ENCODE peak calls at places on chromosome 19, in nine cellular contexts. One of them, this sample, is unnamed.

GRCh38 chr19:18450934-18451836 is 13.3 kb upstream of the ISYNA1 start:
- DNase-seq in MV-4-11: peak; percentile 69
- DNase-seq in nucleus accumbens: peak; percentile 67
- DNase-seq in NCI-H1436: peak; percentile 87
- DNase-seq in RPMI7951: peak; percentile 57
- DNase-seq in thyroid gland: peak; percentile 88
- DNase-seq in CD4-positive, alpha-beta memory T cell: peak; percentile 82
- DNase-seq in activated naive CD4-positive, alpha-beta T cell: peak; percentile 88
- DNase-seq in progenitor cell of endocrine pancreas: peak; percentile 98
- DNase-seq in this sample: peak; percentile 74

GRCh38 chr19:29524201-29524911 is 1.4 kb upstream of the VSTM2B start:
- DNase-seq in progenitor cell of endocrine pancreas: no peak
- DNase-seq in nucleus accumbens: peak; percentile 68
- DNase-seq in RPMI7951: no peak
- DNase-seq in CD4-positive, alpha-beta memory T cell: no peak
- DNase-seq in MV-4-11: no peak
- DNase-seq in thyroid gland: no peak
- DNase-seq in NCI-H1436: no peak
- DNase-seq in activated naive CD4-positive, alpha-beta T cell: no peak
- DNase-seq in this sample: no peak

GRCh38 chr19:30229524-30230174 is 142.5 kb upstream of the ZNF536 start:
- DNase-seq in progenitor cell of endocrine pancreas: no peak
- DNase-seq in CD4-positive, alpha-beta memory T cell: no peak
- DNase-seq in thyroid gland: no peak
- DNase-seq in NCI-H1436: peak; percentile 21
- DNase-seq in nucleus accumbens: no peak
- DNase-seq in activated naive CD4-positive, alpha-beta T cell: no peak
- DNase-seq in RPMI7951: no peak
- DNase-seq in MV-4-11: no peak
- DNase-seq in this sample: peak; percentile 27

GRCh38 chr19:50371914-50372475 is 4.3 kb upstream of the NR1H2 start:
- DNase-seq in RPMI7951: no peak
- DNase-seq in progenitor cell of endocrine pancreas: no peak
- DNase-seq in CD4-positive, alpha-beta memory T cell: no peak
- DNase-seq in NCI-H1436: no peak
- DNase-seq in MV-4-11: peak; percentile 95
- DNase-seq in thyroid gland: no peak
- DNase-seq in nucleus accumbens: no peak
- DNase-seq in activated naive CD4-positive, alpha-beta T cell: no peak
- DNase-seq in this sample: no peak

GRCh38 chr19:18023596-18024212 is 15.7 kb downstream of the ARRDC2 start:
- DNase-seq in CD4-positive, alpha-beta memory T cell: peak; percentile 87
- DNase-seq in RPMI7951: no peak
- DNase-seq in MV-4-11: peak; percentile 87
- DNase-seq in thyroid gland: peak; percentile 64
- DNase-seq in progenitor cell of endocrine pancreas: no peak
- DNase-seq in activated naive CD4-positive, alpha-beta T cell: peak; percentile 22
- DNase-seq in nucleus accumbens: no peak
- DNase-seq in NCI-H1436: no peak
- DNase-seq in this sample: peak; percentile 55

GRCh38 chr19:52963229-52963760 is 614 bp upstream of the ZNF816 start:
- DNase-seq in activated naive CD4-positive, alpha-beta T cell: no peak
- DNase-seq in CD4-positive, alpha-beta memory T cell: no peak
- DNase-seq in thyroid gland: peak; percentile 14
- DNase-seq in RPMI7951: no peak
- DNase-seq in progenitor cell of endocrine pancreas: no peak
- DNase-seq in nucleus accumbens: no peak
- DNase-seq in MV-4-11: no peak
- DNase-seq in NCI-H1436: no peak
- DNase-seq in this sample: no peak

GRCh38 chr19:45074744-45075143 is 1.5 kb downstream of the ZNF296 start:
- DNase-seq in CD4-positive, alpha-beta memory T cell: no peak
- DNase-seq in NCI-H1436: no peak
- DNase-seq in thyroid gland: no peak
- DNase-seq in progenitor cell of endocrine pancreas: no peak
- DNase-seq in activated naive CD4-positive, alpha-beta T cell: no peak
- DNase-seq in MV-4-11: no peak
- DNase-seq in RPMI7951: no peak
- DNase-seq in nucleus accumbens: no peak
- DNase-seq in this sample: no peak

GRCh38 chr19:28472843-28473242 is 740.1 kb downstream of the UQCRFS1 start:
- DNase-seq in progenitor cell of endocrine pancreas: no peak
- DNase-seq in thyroid gland: no peak
- DNase-seq in activated naive CD4-positive, alpha-beta T cell: no peak
- DNase-seq in RPMI7951: no peak
- DNase-seq in NCI-H1436: no peak
- DNase-seq in CD4-positive, alpha-beta memory T cell: no peak
- DNase-seq in MV-4-11: peak; percentile 90
- DNase-seq in nucleus accumbens: no peak
- DNase-seq in this sample: no peak

GRCh38 chr19:5624154-5624663 is 1.3 kb downstream of the SAFB start:
- DNase-seq in thyroid gland: peak; percentile 57
- DNase-seq in MV-4-11: no peak
- DNase-seq in progenitor cell of endocrine pancreas: no peak
- DNase-seq in RPMI7951: peak; percentile 47
- DNase-seq in CD4-positive, alpha-beta memory T cell: peak; percentile 26
- DNase-seq in activated naive CD4-positive, alpha-beta T cell: no peak
- DNase-seq in NCI-H1436: no peak
- DNase-seq in nucleus accumbens: no peak
- DNase-seq in this sample: no peak

GRCh38 chr19:46924874-46925547 is 64.2 kb downstream of the ARHGAP35 start:
- DNase-seq in NCI-H1436: no peak
- DNase-seq in MV-4-11: no peak
- DNase-seq in thyroid gland: peak; percentile 43
- DNase-seq in RPMI7951: peak; percentile 74
- DNase-seq in activated naive CD4-positive, alpha-beta T cell: no peak
- DNase-seq in nucleus accumbens: no peak
- DNase-seq in progenitor cell of endocrine pancreas: no peak
- DNase-seq in CD4-positive, alpha-beta memory T cell: no peak
- DNase-seq in this sample: no peak

GRCh38 chr19:5533257-5533656 is 34.5 kb downstream of the TINCR start:
- DNase-seq in nucleus accumbens: no peak
- DNase-seq in CD4-positive, alpha-beta memory T cell: no peak
- DNase-seq in RPMI7951: no peak
- DNase-seq in NCI-H1436: no peak
- DNase-seq in thyroid gland: no peak
- DNase-seq in activated naive CD4-positive, alpha-beta T cell: no peak
- DNase-seq in progenitor cell of endocrine pancreas: no peak
- DNase-seq in MV-4-11: no peak
- DNase-seq in this sample: no peak

GRCh38 chr19:48333467-48334384 is 8.4 kb downstream of the EMP3 start:
- DNase-seq in nucleus accumbens: peak; percentile 20
- DNase-seq in activated naive CD4-positive, alpha-beta T cell: peak; percentile 69
- DNase-seq in RPMI7951: peak; percentile 91
- DNase-seq in NCI-H1436: peak; percentile 97
- DNase-seq in thyroid gland: peak; percentile 96
- DNase-seq in CD4-positive, alpha-beta memory T cell: peak; percentile 94
- DNase-seq in progenitor cell of endocrine pancreas: peak; percentile 64
- DNase-seq in MV-4-11: peak; percentile 96
- DNase-seq in this sample: peak; percentile 90

GRCh38 chr19:41323430-41324125 is 13.6 kb downstream of the CCDC97 start:
- DNase-seq in CD4-positive, alpha-beta memory T cell: no peak
- DNase-seq in thyroid gland: peak; percentile 18
- DNase-seq in nucleus accumbens: no peak
- DNase-seq in activated naive CD4-positive, alpha-beta T cell: no peak
- DNase-seq in RPMI7951: peak; percentile 99
- DNase-seq in NCI-H1436: no peak
- DNase-seq in MV-4-11: peak; percentile 86
- DNase-seq in progenitor cell of endocrine pancreas: no peak
- DNase-seq in this sample: no peak

GRCh38 chr19:31612873-31613272 is 263.6 kb upstream of the TSHZ3 start:
- DNase-seq in RPMI7951: no peak
- DNase-seq in MV-4-11: no peak
- DNase-seq in progenitor cell of endocrine pancreas: no peak
- DNase-seq in CD4-positive, alpha-beta memory T cell: no peak
- DNase-seq in activated naive CD4-positive, alpha-beta T cell: no peak
- DNase-seq in thyroid gland: no peak
- DNase-seq in NCI-H1436: no peak
- DNase-seq in nucleus accumbens: no peak
- DNase-seq in this sample: no peak

GRCh38 chr19:39599116-39599515 is 3.2 kb upstream of the LGALS13 start:
- DNase-seq in NCI-H1436: no peak
- DNase-seq in progenitor cell of endocrine pancreas: peak; percentile 42
- DNase-seq in nucleus accumbens: no peak
- DNase-seq in MV-4-11: peak; percentile 16
- DNase-seq in RPMI7951: peak; percentile 39
- DNase-seq in CD4-positive, alpha-beta memory T cell: peak; percentile 2
- DNase-seq in thyroid gland: peak; percentile 61
- DNase-seq in activated naive CD4-positive, alpha-beta T cell: no peak
- DNase-seq in this sample: no peak

This sample was measured in NCI-H2171.